ENCODE peak calls at places on chromosomes 2 and 18, in eight cellular contexts. A, D, J, O, P, X, E and S are unnamed samples.

GRCh38 chr18:68397241-68398035 is 317.5 kb downstream of the TMX3 start:
- DNase-seq in A (no peak), D (peak), J (no peak), O (no peak), P (no peak), X (no peak), E (no peak), S (no peak)

GRCh38 chr2:232993231-232993821 is 19.7 kb downstream of the NGEF start:
- DNase-seq in A (no peak), D (no peak), J (no peak), O (no peak), P (no peak), X (no peak), E (no peak), S (no peak)

GRCh38 chr2:84879595-84880394 is 1.1 kb downstream of the TRABD2A start:
- DNase-seq in A (peak), D (no peak), J (no peak), O (no peak), P (no peak), X (peak), E (no peak), S (no peak)

GRCh38 chr2:59032469-59032868 is 791.3 kb upstream of the FANCL start:
- DNase-seq in A (no peak), D (no peak), J (no peak), O (no peak), P (no peak), X (no peak), E (no peak), S (no peak)

GRCh38 chr2:69021027-69021426 is 8.0 kb downstream of the ANTXR1 start:
- DNase-seq in A (no peak), D (no peak), J (no peak), O (no peak), P (no peak), X (no peak), E (no peak), S (no peak)

GRCh38 chr2:109454764-109455394 is 158.9 kb downstream of the SEPTIN10 start:
- DNase-seq in A (no peak), D (no peak), J (no peak), O (no peak), P (no peak), X (no peak), E (no peak), S (no peak)

GRCh38 chr2:112483047-112483473 is 1.1 kb downstream of the TTL start:
- DNase-seq in A (peak), D (peak), J (no peak), O (no peak), P (no peak), X (peak), E (no peak), S (peak)

GRCh38 chr2:12704378-12704777 is 12.4 kb upstream of the TRIB2 start:
- DNase-seq in A (peak), D (peak), J (no peak), O (no peak), P (no peak), X (no peak), E (no peak), S (peak)

GRCh38 chr2:45131587-45131986 is 122.3 kb upstream of the SIX2 start:
- DNase-seq in A (no peak), D (no peak), J (no peak), O (no peak), P (no peak), X (no peak), E (no peak), S (no peak)

GRCh38 chr2:234447963-234448362 is 48.9 kb downstream of the ARL4C start:
- DNase-seq in A (no peak), D (no peak), J (no peak), O (no peak), P (no peak), X (no peak), E (no peak), S (no peak)

GRCh38 chr2:230569298-230569697 is 143.3 kb upstream of the CAB39 start:
- DNase-seq in A (no peak), D (no peak), J (no peak), O (no peak), P (no peak), X (no peak), E (no peak), S (no peak)

GRCh38 chr2:108074150-108074549 is 87.8 kb downstream of the SLC5A7 start:
- DNase-seq in A (no peak), D (no peak), J (no peak), O (no peak), P (no peak), X (no peak), E (no peak), S (no peak)

GRCh38 chr2:152098033-152098797 is 629 bp downstream of the CACNB4 start:
- DNase-seq in A (peak), D (no peak), J (peak), O (no peak), P (no peak), X (peak), E (peak), S (no peak)

GRCh38 chr2:166170356-166170755 is 42.5 kb upstream of the SCN1A start:
- DNase-seq in A (peak), D (no peak), J (no peak), O (peak), P (no peak), X (no peak), E (no peak), S (no peak)

GRCh38 chr2:8452979-8453903 is 228.6 kb upstream of the ID2 start:
- DNase-seq in A (no peak), D (peak), J (no peak), O (no peak), P (no peak), X (no peak), E (no peak), S (peak)

GRCh38 chr2:15546297-15547098 is 14.6 kb downstream of the NBAS start:
- DNase-seq in A (no peak), D (no peak), J (no peak), O (no peak), P (no peak), X (no peak), E (no peak), S (no peak)

GRCh38 chr18:22346342-22346967 is 71.3 kb downstream of the CTAGE1 start:
- DNase-seq in A (peak), D (peak), J (no peak), O (no peak), P (no peak), X (no peak), E (peak), S (peak)

GRCh38 chr2:10002681-10003080 is 40.7 kb upstream of the KLF11 start:
- DNase-seq in A (no peak), D (no peak), J (no peak), O (no peak), P (no peak), X (no peak), E (no peak), S (no peak)

GRCh38 chr2:152525277-152525838 is 190.4 kb downstream of the FMNL2 start:
- DNase-seq in A (peak), D (peak), J (no peak), O (no peak), P (no peak), X (no peak), E (peak), S (peak)

GRCh38 chr2:186709529-186710455 is 15.9 kb downstream of the FAM171B start:
- DNase-seq in A (no peak), D (no peak), J (no peak), O (no peak), P (no peak), X (no peak), E (no peak), S (no peak)

GRCh38 chr2:205637037-205637602 is 45.2 kb upstream of the NRP2 start:
- DNase-seq in A (no peak), D (no peak), J (no peak), O (no peak), P (no peak), X (no peak), E (no peak), S (peak)

GRCh38 chr2:36967236-36967876 is 1.0 kb upstream of the STRN start:
- DNase-seq in A (no peak), D (no peak), J (no peak), O (no peak), P (no peak), X (no peak), E (no peak), S (no peak)

GRCh38 chr2:235132641-235133040 is 180.8 kb downstream of the SH3BP4 start:
- DNase-seq in A (no peak), D (no peak), J (no peak), O (no peak), P (no peak), X (no peak), E (no peak), S (no peak)

GRCh38 chr2:101679037-101679726 is 18.3 kb upstream of the MAP4K4 start:
- DNase-seq in A (peak), D (peak), J (no peak), O (peak), P (no peak), X (no peak), E (no peak), S (peak)

GRCh38 chr2:174365583-174365982 is 29.9 kb upstream of the SCRN3 start:
- DNase-seq in A (no peak), D (no peak), J (no peak), O (no peak), P (no peak), X (no peak), E (no peak), S (no peak)

GRCh38 chr2:238136820-238137537 is 1.5 kb upstream of the KLHL30 start:
- DNase-seq in A (peak), D (peak), J (peak), O (no peak), P (no peak), X (no peak), E (peak), S (peak)

GRCh38 chr2:17538844-17539554 is 1.5 kb upstream of the VSNL1 start:
- DNase-seq in A (peak), D (peak), J (peak), O (no peak), P (peak), X (peak), E (peak), S (peak)

GRCh38 chr2:174263989-174264388 is 15.7 kb upstream of the OLA1 start:
- DNase-seq in A (peak), D (peak), J (no peak), O (no peak), P (no peak), X (no peak), E (no peak), S (peak)

GRCh38 chr18:75477913-75478312 is 50.4 kb upstream of the SMIM21 start:
- DNase-seq in A (no peak), D (no peak), J (no peak), O (no peak), P (no peak), X (no peak), E (no peak), S (no peak)

DNA sequence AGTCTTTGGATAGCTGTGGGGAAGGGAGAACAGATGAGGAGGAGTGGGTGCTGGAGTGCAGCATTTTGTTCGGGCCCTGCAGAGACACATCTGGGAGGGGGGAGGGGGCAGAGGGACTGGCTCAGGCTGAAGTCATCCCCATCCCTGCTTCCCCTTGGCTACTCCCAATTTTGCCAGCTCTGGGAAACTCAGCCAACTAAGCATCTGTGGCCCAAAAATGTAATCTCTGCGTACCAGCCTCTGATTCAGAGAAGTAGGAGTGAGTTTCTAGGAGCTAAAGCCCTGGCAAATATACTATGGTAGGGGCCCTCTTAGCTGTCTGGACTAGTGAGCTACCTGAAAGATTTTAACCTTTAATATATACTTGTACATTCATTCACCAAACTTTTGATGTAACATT is 214.4 kb downstream of the ZBTB7C start:
- DNase-seq in A (no peak), D (no peak), J (no peak), O (no peak), P (no peak), X (no peak), E (no peak), S (no peak)
- H3K4me3 ChIP-seq in A (no peak), D (no peak), J (no peak), O (no peak), P (no peak), X (no peak), E (no peak), S (no peak)

GRCh38 chr2:47336259-47337238 is 66.4 kb upstream of the MSH2 start:
- DNase-seq in A (no peak), D (peak), J (no peak), O (no peak), P (no peak), X (peak), E (no peak), S (no peak)
- H3K4me3 ChIP-seq in A (no peak), D (no peak), J (no peak), O (no peak), P (no peak), X (no peak), E (no peak), S (no peak)

DNA sequence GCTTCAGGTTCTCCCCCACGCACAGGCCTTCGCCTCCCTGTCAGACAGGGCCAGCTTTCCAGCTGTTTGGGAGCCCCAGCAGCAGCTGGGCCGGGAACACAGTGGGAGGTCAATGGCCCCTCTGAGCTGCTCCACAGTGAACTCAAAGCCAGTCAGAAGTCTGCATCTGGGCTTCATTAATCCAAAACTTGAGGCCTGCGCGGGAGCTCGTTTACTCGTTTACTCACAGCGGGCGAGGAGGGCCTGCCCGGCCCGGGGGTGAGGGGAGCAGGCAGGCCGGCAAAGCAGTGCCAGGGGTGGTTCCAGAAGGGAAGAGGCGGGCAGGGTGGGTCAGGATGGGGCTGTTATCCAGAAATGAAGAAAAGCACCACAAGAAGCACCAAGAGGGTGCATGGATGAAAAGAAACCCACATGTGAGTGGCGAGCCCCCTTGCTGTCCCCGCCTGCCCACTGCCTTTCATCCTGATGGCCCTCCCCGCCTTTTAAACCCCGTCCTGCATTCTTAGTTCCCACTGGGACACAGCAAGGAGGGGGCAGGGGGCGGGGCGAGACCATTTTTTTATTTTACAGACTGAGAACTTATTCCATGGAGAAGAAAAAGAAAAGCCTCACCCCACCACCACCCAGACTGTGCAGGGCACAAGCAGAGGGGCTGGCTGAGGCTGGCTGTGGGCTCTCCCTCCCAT is 37.0 kb upstream of the SEMA4C start:
- DNase-seq in A (peak), D (peak), J (peak), O (no peak), P (peak), X (peak), E (peak), S (peak)
- H3K4me3 ChIP-seq in A (peak), D (no peak), J (peak), O (no peak), P (no peak), X (no peak), E (no peak), S (peak)

GRCh38 chr2:200713704-200714064 is 98.0 kb upstream of the BZW1 start:
- DNase-seq in A (no peak), D (no peak), J (no peak), O (no peak), P (no peak), X (no peak), E (no peak), S (no peak)
- H3K4me3 ChIP-seq in A (peak), D (no peak), J (peak), O (no peak), P (peak), X (peak), E (no peak), S (no peak)

GRCh38 chr2:172096661-172097547 is 5.8 kb downstream of the DLX2 start:
- DNase-seq in A (peak), D (peak), J (no peak), O (no peak), P (no peak), X (peak), E (no peak), S (peak)
- H3K4me3 ChIP-seq in A (peak), D (peak), J (peak), O (peak), P (no peak), X (peak), E (peak), S (peak)

GRCh38 chr2:64477037-64477436 is 23.1 kb downstream of the LGALSL start:
- DNase-seq in A (no peak), D (no peak), J (no peak), O (no peak), P (no peak), X (no peak), E (no peak), S (no peak)

GRCh38 chr2:64481665-64482064 is 27.7 kb downstream of the LGALSL start:
- DNase-seq in A (no peak), D (no peak), J (no peak), O (no peak), P (no peak), X (no peak), E (no peak), S (no peak)

GRCh38 chr2:64479259-64480198 is 25.6 kb downstream of the LGALSL start:
- DNase-seq in A (no peak), D (no peak), J (no peak), O (no peak), P (no peak), X (no peak), E (no peak), S (no peak)

GRCh38 chr2:64478036-64478435 is 24.1 kb downstream of the LGALSL start:
- DNase-seq in A (no peak), D (no peak), J (no peak), O (no peak), P (no peak), X (no peak), E (no peak), S (no peak)

GRCh38 chr2:64478502-64479230 is 24.7 kb downstream of the LGALSL start:
- DNase-seq in A (no peak), D (no peak), J (no peak), O (no peak), P (peak), X (no peak), E (no peak), S (no peak)
- H3K4me3 ChIP-seq in A (no peak), D (no peak), J (no peak), O (no peak), P (no peak), X (no peak), E (no peak), S (no peak)

GRCh38 chr18:2571200-2572143 is at the start of the genes METTL4 and NDC80:
- DNase-seq in A (peak), D (peak), J (peak), O (peak), P (peak), X (peak), E (peak), S (peak)

GRCh38 chr18:2570772-2571199 is 519 bp downstream of the METTL4 start:
- DNase-seq in A (peak), D (peak), J (peak), O (peak), P (peak), X (peak), E (peak), S (peak)

GRCh38 chr18:2568605-2569004 is 2.7 kb downstream of the METTL4 start:
- DNase-seq in A (no peak), D (no peak), J (no peak), O (no peak), P (no peak), X (no peak), E (no peak), S (no peak)

GRCh38 chr18:2568129-2568528 is 3.2 kb downstream of the METTL4 start:
- DNase-seq in A (no peak), D (no peak), J (no peak), O (no peak), P (no peak), X (no peak), E (no peak), S (no peak)

DNA sequence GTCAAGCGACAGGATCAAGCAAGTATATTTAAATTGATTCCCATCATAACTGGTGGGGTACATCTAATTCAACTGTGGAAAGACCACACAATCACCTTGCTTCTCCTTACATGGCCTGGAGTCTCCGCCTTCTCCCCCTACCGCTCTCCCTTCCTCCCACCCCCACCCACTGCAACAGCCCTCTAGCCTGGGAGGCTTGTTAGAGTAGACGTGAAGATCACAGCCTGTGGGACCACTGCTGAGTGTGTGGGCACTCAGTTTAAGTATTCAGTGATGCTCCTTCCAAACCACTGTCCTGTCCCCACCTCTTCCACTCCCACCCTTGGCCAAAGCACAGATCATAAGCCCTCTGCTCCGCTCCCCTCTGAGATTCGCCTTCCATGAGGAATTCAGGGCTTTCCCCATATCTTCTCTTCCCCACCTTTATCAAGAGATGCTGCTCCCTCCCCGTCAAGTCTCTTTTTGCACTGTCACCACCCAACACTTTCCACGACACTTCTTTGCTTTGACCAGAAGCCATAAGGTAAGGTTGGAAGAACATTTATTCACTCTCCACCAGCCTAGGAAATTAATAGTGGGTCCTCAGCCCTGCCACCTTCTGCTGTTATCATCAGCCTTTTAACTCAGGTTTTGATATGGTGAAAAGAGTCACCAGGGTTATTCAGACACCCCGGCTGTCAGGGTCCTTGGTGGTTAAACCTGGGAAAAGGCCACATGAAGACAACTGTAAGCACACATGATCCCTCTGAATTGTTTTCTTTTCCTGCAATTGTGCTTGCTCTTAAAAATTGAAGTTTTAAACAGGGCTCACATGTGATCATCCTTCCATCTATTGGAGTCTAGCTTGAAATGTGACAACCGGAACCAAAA is 1.7 kb downstream of the METTL4 start:
- DNase-seq in A (no peak), D (no peak), J (no peak), O (no peak), P (no peak), X (no peak), E (no peak), S (no peak)
- H3K4me3 ChIP-seq in A (peak), D (peak), J (peak), O (peak), P (peak), X (peak), E (no peak), S (peak)